ENCODE peak calls at places on chromosomes 13 and 19, in four cellular contexts. D is adrenal gland, H is left ventricle myocardium inferior, W is IMR-90. O is an unnamed sample.

GRCh38 chr13:52929826-52930225 is 81.4 kb upstream of the PCDH8 start:
- DNase-seq in D (no peak), H (no peak), W (no peak), O (no peak)

GRCh38 chr19:21101511-21102242 is 19.7 kb downstream of the ZNF714 start:
- DNase-seq in D (peak; percentile 16), H (no peak), W (peak; percentile 37), O (no peak)

GRCh38 chr13:24670927-24671326 is 9.3 kb upstream of the ATP12A start:
- DNase-seq in D (no peak), H (no peak), W (no peak), O (peak; percentile 14)

GRCh38 chr19:3771906-3772450 is at the start of gene RAX2:
- DNase-seq in D (no peak), H (no peak), W (no peak), O (no peak)

GRCh38 chr13:23673354-23673753 is 103.1 kb downstream of the TNFRSF19 start:
- DNase-seq in D (no peak), H (no peak), W (peak; percentile 99), O (no peak)

GRCh38 chr13:85582890-85583289 is 216.3 kb downstream of the SLITRK6 start:
- DNase-seq in D (no peak), H (no peak), W (peak; percentile 28), O (no peak)

GRCh38 chr19:32748497-32748896 is 28.9 kb downstream of the TDRD12 start:
- DNase-seq in D (no peak), H (no peak), W (no peak), O (no peak)

GRCh38 chr13:50387124-50387581 is 371.9 kb downstream of the KCNRG start:
- DNase-seq in D (no peak), H (peak; percentile 64), W (peak; percentile 42), O (peak; percentile 34)

GRCh38 chr19:33221641-33222040 is 4.0 kb downstream of the SLC7A10 start:
- DNase-seq in D (no peak), H (no peak), W (peak; percentile 18), O (no peak)

GRCh38 chr19:5030822-5031221 is 61.9 kb downstream of the KDM4B start:
- DNase-seq in D (no peak), H (no peak), W (no peak), O (no peak)

GRCh38 chr19:38741670-38742069 is 2.6 kb downstream of the CAPN12 start:
- DNase-seq in D (no peak), H (no peak), W (no peak), O (no peak)

GRCh38 chr13:100176781-100177389 is 88.0 kb downstream of the PCCA start:
- DNase-seq in D (no peak), H (no peak), W (peak; percentile 54), O (no peak)

GRCh38 chr13:23856008-23856750 is 33.0 kb downstream of the MIPEP start:
- DNase-seq in D (no peak), H (no peak), W (no peak), O (no peak)

GRCh38 chr19:44694184-44694579 is 4.8 kb upstream of the CEACAM16 start:
- DNase-seq in D (no peak), H (no peak), W (no peak), O (no peak)

GRCh38 chr19:8571006-8571411 is 6.2 kb downstream of the MYO1F start:
- DNase-seq in D (peak; percentile 30), H (peak; percentile 27), W (peak; percentile 68), O (no peak)

GRCh38 chr19:45638930-45639729 is at the start of gene EML2:
- DNase-seq in D (peak; percentile 50), H (peak; percentile 56), W (no peak), O (peak; percentile 49)

GRCh38 chr13:41356788-41357187 is 45.7 kb downstream of the NAA16 start:
- DNase-seq in D (no peak), H (no peak), W (no peak), O (no peak)

GRCh38 chr19:42199440-42200115 is 17.9 kb downstream of the DEDD2 start:
- DNase-seq in D (no peak), H (peak; percentile 35), W (no peak), O (no peak)

GRCh38 chr19:21638776-21639175 is 128.6 kb downstream of the ZNF100 start:
- DNase-seq in D (no peak), H (no peak), W (no peak), O (no peak)

GRCh38 chr19:52297601-52298358 is 811 bp downstream of the ZNF480 start:
- DNase-seq in D (peak; percentile 17), H (no peak), W (peak; percentile 11), O (no peak)

DNA sequence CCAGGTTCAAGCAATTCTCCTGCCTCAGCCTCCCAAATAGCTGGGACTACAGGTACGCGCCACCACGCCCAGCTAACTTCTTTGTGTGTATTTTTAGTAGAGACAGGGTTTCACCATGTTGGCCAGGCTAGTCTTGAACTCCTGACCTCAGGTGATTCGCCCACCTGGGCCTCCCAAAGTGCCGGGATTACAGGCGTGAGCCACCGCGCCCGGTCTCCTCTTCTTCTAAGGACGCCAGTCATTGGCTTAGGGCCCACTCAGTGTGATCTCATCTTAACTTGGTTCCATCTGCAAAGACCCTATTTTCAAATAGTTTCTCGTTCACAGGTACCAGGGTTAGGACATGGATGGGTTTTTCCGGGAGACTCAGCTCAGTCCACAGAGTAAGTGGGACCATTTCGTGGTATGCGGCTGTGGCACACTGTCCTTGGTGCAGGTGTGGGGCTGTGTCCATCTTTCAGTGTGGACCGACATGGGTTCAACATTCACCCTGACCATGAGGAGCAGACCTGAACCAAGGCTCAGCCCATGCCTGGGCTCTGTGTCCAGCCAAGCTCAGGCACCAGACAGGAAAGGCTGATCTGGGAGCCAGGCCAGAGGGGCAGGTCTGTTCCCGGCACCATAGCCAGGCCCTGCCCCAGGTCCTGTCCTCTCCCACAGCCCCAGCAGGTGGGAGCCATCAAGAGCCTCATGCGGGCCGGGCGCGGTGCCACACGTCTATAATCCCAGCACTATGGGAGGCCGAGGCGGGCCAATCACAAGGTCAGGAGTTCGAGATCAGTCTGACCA is 2.8 kb upstream of the MKNK2 start:
- DNase-seq in D (peak; percentile 69), H (peak; percentile 86), W (peak; percentile 23), O (peak; percentile 88)
- H3K36me3 ChIP-seq in D (no peaks in the 10 kb centered on the region), H (peaks cover 3% of the 10 kb centered on the region), W (peaks cover 5% of the 10 kb centered on the region), O (no peaks in the 10 kb centered on the region)

DNA sequence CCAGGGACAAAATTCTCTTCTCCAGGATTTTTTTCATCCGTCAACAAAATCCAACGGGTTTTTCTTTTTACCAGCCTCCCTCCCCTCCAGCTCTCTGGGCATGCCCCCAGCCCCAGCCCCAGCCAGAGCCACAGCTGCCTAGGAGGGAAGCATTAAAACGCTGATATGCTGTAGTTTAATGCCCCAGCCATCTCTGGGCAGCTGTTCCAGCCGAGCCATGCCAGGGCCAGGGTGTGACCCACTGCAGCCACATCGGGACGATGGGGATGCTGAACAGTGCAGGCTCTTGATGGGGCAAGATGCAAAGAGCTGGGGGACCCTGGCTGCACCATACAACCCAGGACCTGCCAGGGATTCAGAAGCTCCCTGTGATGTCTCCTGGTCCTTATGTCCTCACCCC is 32.1 kb downstream of the TSHZ3 start:
- DNase-seq in D (no peak), H (no peak), W (no peak), O (no peak)
- H3K27ac ChIP-seq in D (no peak overlapping the region), H (peak overlapping the region; percentile 77), W (peak overlapping the region; percentile 53), O (no peak overlapping the region)

GRCh38 chr19:24053601-24054000 is 33.4 kb upstream of the ZNF254 start:
- DNase-seq in D (no peak), H (no peak), W (no peak), O (no peak)

GRCh38 chr19:24051516-24051915 is 35.5 kb upstream of the ZNF254 start:
- DNase-seq in D (no peak), H (no peak), W (no peak), O (no peak)

GRCh38 chr19:24054044-24054935 is 32.7 kb upstream of the ZNF254 start:
- DNase-seq in D (no peak), H (no peak), W (peak; percentile 95), O (no peak)

GRCh38 chr19:24055548-24055947 is 31.4 kb upstream of the ZNF254 start:
- DNase-seq in D (no peak), H (no peak), W (no peak), O (no peak)

DNA sequence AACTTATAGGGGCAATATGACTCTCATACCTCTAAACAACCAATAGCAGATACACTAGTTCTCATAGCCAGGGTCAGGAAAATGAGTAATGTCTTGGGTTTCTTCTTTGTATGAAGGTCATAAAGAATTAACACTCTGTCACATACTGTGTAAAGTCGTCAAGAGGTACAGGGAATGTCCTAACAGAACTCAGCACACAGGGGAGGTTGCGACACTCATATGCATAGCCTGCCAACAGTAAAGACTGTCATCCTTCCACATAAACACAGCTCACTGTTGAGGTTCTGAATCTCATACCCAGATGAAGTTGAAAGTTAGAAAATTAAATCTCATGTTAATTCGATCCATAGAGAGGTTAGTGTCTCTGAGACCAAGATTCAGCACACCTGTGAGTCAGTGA is 34.2 kb upstream of the ZNF254 start:
- DNase-seq in D (no peak), H (no peak), W (peak; percentile 59), O (no peak)
- H3K36me3 ChIP-seq in D (no peaks in the 10 kb centered on the region), H (peaks cover 96% of the 10 kb centered on the region), W (peaks cover 54% of the 10 kb centered on the region), O (peaks cover 29% of the 10 kb centered on the region)

DNA sequence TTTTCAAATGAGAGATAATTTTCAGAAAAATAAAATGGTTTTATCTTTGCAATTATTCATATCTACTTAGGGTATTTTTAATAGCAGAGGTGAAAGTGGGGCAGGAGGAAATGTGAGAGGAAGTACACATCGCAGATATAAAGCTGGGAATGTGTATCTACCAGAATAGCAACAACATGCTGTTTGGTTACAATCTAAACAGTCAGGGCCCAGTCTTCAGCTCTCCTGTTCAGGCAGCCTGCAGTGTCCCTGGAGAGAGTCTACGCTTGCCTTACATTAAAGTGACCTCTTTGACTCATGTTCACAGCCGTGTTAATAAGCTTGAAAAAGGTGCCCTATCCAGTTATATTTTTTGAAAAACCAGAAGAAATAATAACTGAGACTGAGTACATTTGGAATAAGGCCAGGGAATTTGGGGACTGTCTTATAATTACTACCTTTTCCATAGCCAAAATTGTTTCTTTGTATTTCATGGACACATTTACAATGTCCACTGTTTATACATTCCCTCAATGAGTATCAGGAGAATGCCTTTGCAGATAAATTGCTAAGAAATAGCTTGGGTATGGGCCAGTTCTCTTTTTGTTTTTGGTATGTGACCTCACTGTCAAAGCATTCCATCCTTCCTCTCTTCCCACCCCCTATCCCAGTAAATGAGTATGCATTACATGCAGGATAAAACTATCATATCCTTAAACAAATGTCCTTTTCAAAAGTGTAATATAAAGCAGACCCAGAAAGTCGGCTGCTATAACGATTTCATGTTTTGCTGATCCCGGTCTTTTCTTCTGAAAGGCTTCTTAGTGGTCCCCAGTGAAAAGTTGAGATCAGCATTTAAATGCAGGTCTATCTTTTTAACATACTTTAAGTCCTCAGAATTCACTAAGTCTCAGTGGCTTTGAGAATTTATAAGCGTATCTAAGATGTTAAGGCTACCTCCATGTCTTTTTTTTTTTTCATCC is 82.6 kb downstream of the PCDH9 start:
- DNase-seq in D (no peak), H (no peak), W (peak; percentile 72), O (no peak)
- H3K27ac ChIP-seq in D (no peak overlapping the region), H (peak overlapping the region; percentile 87), W (peak overlapping the region; percentile 44), O (no peak overlapping the region)

GRCh38 chr19:46698395-46699321 is 18.3 kb downstream of the PRKD2 start:
- DNase-seq in D (no peak), H (no peak), W (no peak), O (no peak)
- H3K36me3 ChIP-seq in D (no peaks in the 10 kb centered on the region), H (peaks cover 90% of the 10 kb centered on the region), W (peaks cover 64% of the 10 kb centered on the region), O (peaks cover 5% of the 10 kb centered on the region)

GRCh38 chr13:32903720-32904119 is 112.5 kb upstream of the KL start:
- DNase-seq in D (no peak), H (no peak), W (no peak), O (no peak)
- H3K27ac ChIP-seq in D (no peak overlapping the region), H (peak overlapping the region; percentile 80), W (no peak overlapping the region), O (no peak overlapping the region)

O was measured in body of pancreas.